ENCODE peak calls at places on chromosomes 12 and 14, in eight cellular contexts. Q is transverse colon; I is substantia nigra; U is memory B cell; T is CD4-positive, alpha-beta memory T cell; Z is D341Med; V is AG04450; K is NCI-H226. B is an unnamed sample.

GRCh38 chr12:90065301-90065801 is 356.7 kb upstream of the ATP2B1 start:
- DNase-seq in Q (no peak), I (no peak), U (no peak), T (no peak), Z (peak), V (no peak), K (no peak), B (peak)

GRCh38 chr12:11576104-11576503 is 73.4 kb upstream of the ETV6 start:
- DNase-seq in Q (no peak), I (no peak), U (no peak), T (no peak), Z (no peak), V (no peak), K (peak), B (peak)

GRCh38 chr14:71855399-71856036 is 76.7 kb upstream of the RGS6 start:
- DNase-seq in Q (peak), I (peak), U (no peak), T (no peak), Z (peak), V (peak), K (peak), B (peak)

GRCh38 chr12:6226701-6227096 is 26.5 kb downstream of the CD9 start:
- DNase-seq in Q (peak), I (no peak), U (no peak), T (no peak), Z (no peak), V (no peak), K (no peak), B (peak)

GRCh38 chr12:48925218-48925871 is at the start of gene FKBP11:
- DNase-seq in Q (peak), I (no peak), U (peak), T (peak), Z (peak), V (no peak), K (peak), B (peak)

GRCh38 chr14:94390372-94391086 is 2.1 kb upstream of the SERPINA1 start:
- DNase-seq in Q (peak), I (no peak), U (no peak), T (no peak), Z (no peak), V (no peak), K (peak), B (peak)

GRCh38 chr12:115149685-115150378 is 465.9 kb upstream of the TBX3 start:
- DNase-seq in Q (no peak), I (no peak), U (no peak), T (no peak), Z (no peak), V (peak), K (peak), B (peak)

GRCh38 chr14:68668531-68668930 is 124.3 kb downstream of the ZFP36L1 start:
- DNase-seq in Q (no peak), I (no peak), U (no peak), T (no peak), Z (no peak), V (no peak), K (no peak), B (no peak)

GRCh38 chr14:61280092-61280525 is 1.0 kb downstream of the TMEM30B start:
- DNase-seq in Q (peak), I (no peak), U (peak), T (peak), Z (peak), V (no peak), K (no peak), B (peak)

GRCh38 chr12:26713885-26714383 is 119.1 kb downstream of the ITPR2 start:
- DNase-seq in Q (no peak), I (no peak), U (no peak), T (no peak), Z (no peak), V (no peak), K (no peak), B (no peak)

GRCh38 chr12:112826011-112826410 is 34.5 kb downstream of the RPH3A start:
- DNase-seq in Q (no peak), I (no peak), U (no peak), T (no peak), Z (no peak), V (no peak), K (no peak), B (no peak)

GRCh38 chr14:68762944-68763831 is 29.7 kb downstream of the ZFP36L1 start:
- DNase-seq in Q (no peak), I (no peak), U (no peak), T (no peak), Z (no peak), V (no peak), K (peak), B (no peak)

GRCh38 chr12:15979096-15980091 is 68.3 kb downstream of the DERA start:
- DNase-seq in Q (peak), I (no peak), U (no peak), T (no peak), Z (peak), V (peak), K (peak), B (peak)

GRCh38 chr12:24244801-24245200 is 295.3 kb upstream of the SOX5 start:
- DNase-seq in Q (no peak), I (no peak), U (no peak), T (no peak), Z (no peak), V (no peak), K (no peak), B (peak)

GRCh38 chr12:124347805-124348658 is 53.1 kb downstream of the RFLNA start:
- DNase-seq in Q (no peak), I (no peak), U (peak), T (no peak), Z (peak), V (no peak), K (no peak), B (no peak)

GRCh38 chr12:26246483-26247164 is 51.3 kb downstream of the SSPN start:
- DNase-seq in Q (peak), I (no peak), U (no peak), T (no peak), Z (no peak), V (no peak), K (no peak), B (peak)